ENCODE peak calls at places on chromosome 22, in six cellular contexts. F is HCT116, R is right lobe of liver, Q is transverse colon, C is H1, U is small intestine. O is an unnamed sample.

GRCh38 chr22:45911601-45912271 is 65.2 kb downstream of the WNT7B start:
- DNase-seq in R (no peak), C (no peak), Q (no peak), U (no peak), F (no peak), O (no peak)

GRCh38 chr22:21444701-21445436 is 22.3 kb upstream of the TMEM191C start:
- DNase-seq in C (peak), U (no peak), Q (no peak), R (peak), F (no peak), O (peak)

GRCh38 chr22:20843501-20843900 is 15.1 kb downstream of the PI4KA start:
- DNase-seq in C (no peak), Q (no peak), R (no peak), U (peak), F (no peak), O (no peak)

GRCh38 chr22:43878831-43879550 is 12.8 kb downstream of the PNPLA5 start:
- DNase-seq in F (no peak), Q (no peak), C (no peak), U (no peak), R (no peak), O (peak)

GRCh38 chr22:38243007-38243775 is 29.6 kb downstream of the TMEM184B start:
- DNase-seq in F (no peak), C (no peak), U (peak), R (no peak), Q (peak), O (no peak)

GRCh38 chr22:22070371-22070824 is 87.8 kb upstream of the TOP3B start:
- DNase-seq in U (no peak), R (no peak), Q (no peak), C (no peak), F (no peak), O (no peak)

GRCh38 chr22:37121887-37122591 is 12.5 kb upstream of the TMPRSS6 start:
- DNase-seq in U (peak), C (no peak), F (no peak), Q (peak), R (no peak), O (no peak)

GRCh38 chr22:38628444-38628843 is 27.7 kb downstream of the FAM227A start:
- DNase-seq in U (no peak), F (no peak), Q (no peak), R (no peak), C (no peak), O (no peak)

GRCh38 chr22:49437356-49437755 is 390.3 kb downstream of the BRD1 start:
- DNase-seq in R (no peak), Q (no peak), F (no peak), U (no peak), C (no peak), O (no peak)

GRCh38 chr22:33070600-33070999 is 12.4 kb upstream of the SYN3 start:
- DNase-seq in C (no peak), F (no peak), R (no peak), U (no peak), Q (no peak), O (no peak)

DNA sequence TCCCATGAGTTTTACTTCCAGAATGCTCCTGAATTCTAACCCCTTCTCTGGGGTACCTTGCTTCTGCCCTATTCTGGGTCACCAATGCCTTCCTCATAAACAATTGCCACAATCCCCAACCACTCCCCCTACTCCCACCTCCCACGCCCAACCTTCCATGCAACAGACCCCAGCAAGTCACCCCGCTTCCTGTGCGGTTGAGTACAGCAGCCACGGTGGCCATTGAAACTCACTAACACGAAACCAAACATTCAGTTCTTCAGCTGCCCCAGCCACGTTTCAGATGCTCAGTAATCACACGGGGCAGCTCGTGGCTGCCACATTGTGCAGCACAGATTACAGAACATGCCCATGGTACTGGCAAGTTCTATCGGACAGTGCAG is 3.7 kb upstream of the BCR start:
- DNase-seq in R (no peak), C (no peak), F (no peak), U (no peak), Q (no peak), O (no peak)
- H3K4me3 ChIP-seq in R (no peak), C (no peak), F (no peak), U (no peak), Q (no peak), O (no peak)

DNA sequence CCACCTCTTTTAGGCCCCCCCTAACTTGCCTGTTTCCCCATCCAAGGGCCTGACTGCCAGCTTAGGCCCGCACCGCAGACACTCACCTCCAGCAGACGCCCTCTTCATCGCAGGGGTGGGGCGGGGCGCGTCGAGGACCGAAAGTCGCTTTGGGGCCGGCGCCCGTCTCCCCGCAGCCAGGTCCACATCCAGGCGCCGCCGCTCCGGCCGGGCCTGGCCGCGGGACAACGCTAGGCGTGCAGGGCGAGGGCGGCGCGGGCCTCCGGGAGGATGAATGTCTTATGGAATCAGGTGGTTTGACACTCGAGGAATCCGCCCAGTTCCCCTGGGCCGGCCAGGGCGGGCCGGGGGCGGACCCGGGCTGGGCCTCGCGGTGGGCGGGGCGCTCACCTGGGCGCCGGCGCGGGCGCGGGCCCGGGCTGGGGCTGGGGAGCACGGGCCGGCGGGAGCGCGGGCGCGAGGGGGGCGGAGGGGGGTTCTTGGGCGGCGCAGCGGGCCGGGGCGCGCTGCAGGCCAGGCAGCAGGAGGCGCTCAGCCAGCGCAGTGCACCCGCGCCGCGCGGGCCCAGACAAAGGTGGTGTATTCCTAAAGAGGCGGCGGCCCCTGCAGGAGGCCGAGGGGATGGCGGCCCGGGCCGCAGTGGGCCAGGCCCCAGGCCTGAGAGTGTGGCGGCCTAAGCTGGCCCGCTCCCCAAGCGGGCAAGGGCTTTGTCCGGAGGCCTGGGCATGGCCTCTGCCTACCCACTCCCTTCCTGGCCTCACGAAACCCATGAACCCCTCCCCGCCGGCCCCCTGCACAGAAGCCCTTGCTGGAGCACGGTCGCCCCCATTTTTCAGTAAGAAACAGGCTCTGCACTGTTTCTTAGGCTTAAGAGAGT is 177.6 kb downstream of the IGLL1 start:
- DNase-seq in C (peak), U (peak), F (peak), R (peak), Q (peak), O (peak)
- H3K4me3 ChIP-seq in C (peak), U (no peak), F (peak), R (peak), Q (peak), O (no peak)

GRCh38 chr22:41474878-41475451 is 6.0 kb downstream of the ACO2 start:
- DNase-seq in U (no peak), F (no peak), R (no peak), C (no peak), Q (no peak), O (no peak)

GRCh38 chr22:41468381-41469217 is at the start of the genes ACO2 and PHF5A:
- DNase-seq in C (peak), Q (peak), F (peak), U (peak), R (peak), O (peak)

GRCh38 chr22:41471606-41472005 is 2.7 kb downstream of the ACO2 start:
- DNase-seq in C (no peak), U (peak), Q (no peak), R (no peak), F (no peak), O (no peak)

GRCh38 chr22:41469218-41469851 is 418 bp downstream of the ACO2 start:
- DNase-seq in R (no peak), C (no peak), Q (peak), U (peak), F (no peak), O (peak)
- H3K4me3 ChIP-seq in R (peak), C (peak), Q (peak), U (peak), F (peak), O (peak)

GRCh38 chr22:30305519-30305905 is 16.2 kb upstream of the CASTOR1 start:
- DNase-seq in C (no peak), F (no peak), Q (peak), R (no peak), U (peak), O (peak)

GRCh38 chr22:30301995-30302809 is 12.9 kb upstream of the CASTOR1 start:
- DNase-seq in F (no peak), U (peak), R (no peak), Q (peak), C (no peak), O (peak)

GRCh38 chr22:30304495-30305244 is 15.4 kb upstream of the CASTOR1 start:
- DNase-seq in U (no peak), F (no peak), R (no peak), C (no peak), Q (peak), O (no peak)

GRCh38 chr22:30305906-30306628 is 16.8 kb upstream of the CASTOR1 start:
- DNase-seq in U (peak), Q (no peak), F (no peak), C (no peak), R (no peak), O (no peak)

DNA sequence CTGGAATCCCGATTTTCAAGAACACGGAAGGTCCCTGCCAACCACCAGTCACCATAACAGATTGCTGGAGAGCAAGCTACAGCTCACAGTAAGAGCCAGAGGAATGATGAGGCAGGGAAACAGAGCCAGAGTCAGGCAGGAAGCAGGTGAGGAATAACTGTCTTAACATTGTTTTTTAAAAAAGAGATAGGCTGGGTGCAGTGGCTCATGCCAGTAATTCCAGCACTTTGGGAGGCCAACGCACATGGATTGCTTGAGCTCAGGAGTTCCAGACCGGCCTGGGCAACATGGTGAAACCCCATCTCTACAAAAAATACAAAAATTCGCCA is 13.5 kb upstream of the CASTOR1 start:
- DNase-seq in Q (no peak), C (no peak), R (no peak), U (no peak), F (no peak), O (no peak)
- H3K4me3 ChIP-seq in Q (no peak), C (no peak), R (no peak), U (no peak), F (no peak), O (no peak)

DNA sequence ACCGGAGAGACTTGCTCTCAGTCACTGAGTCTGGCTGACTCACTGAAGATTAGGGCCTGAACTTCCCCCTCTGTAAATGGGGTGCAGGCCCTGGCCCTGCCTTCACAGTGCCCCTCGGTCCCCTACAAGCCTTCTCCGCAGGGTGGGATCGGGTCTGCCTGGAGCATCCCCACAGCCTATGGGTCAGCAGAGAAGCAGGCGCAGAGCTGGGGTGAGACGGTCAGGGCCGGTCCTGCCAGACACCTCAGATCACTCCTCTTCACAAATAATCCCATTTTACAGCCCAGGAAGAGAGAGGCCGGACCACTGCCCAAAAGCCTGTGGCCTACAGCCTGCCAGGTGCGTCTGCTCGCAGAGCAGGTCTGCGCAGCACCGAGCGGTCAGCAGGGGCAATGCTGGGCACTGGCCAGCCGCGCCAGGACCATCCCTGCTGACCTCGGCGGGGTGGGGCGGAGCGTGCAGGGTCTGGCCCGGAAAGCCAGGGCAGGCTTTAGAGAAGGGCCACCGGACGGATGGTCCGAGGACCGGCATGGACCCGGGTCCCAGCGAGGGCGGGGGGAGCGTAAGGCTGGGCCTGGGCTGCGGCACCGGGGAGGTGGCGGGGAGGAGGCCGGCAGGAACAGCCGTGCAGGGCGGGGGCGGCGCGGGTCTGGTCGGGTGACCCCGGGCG is 518 bp upstream of the SEPTIN5 start:
- DNase-seq in C (peak), Q (no peak), F (no peak), R (no peak), U (no peak), O (no peak)
- H3K4me3 ChIP-seq in C (peak), Q (peak), F (no peak), R (no peak), U (no peak), O (peak)

GRCh38 chr22:34976474-34976873 is 89.5 kb upstream of the ISX start:
- DNase-seq in U (no peak), Q (no peak), C (no peak), F (no peak), R (no peak), O (no peak)

GRCh38 chr22:34973016-34973415 is 92.9 kb upstream of the ISX start:
- DNase-seq in R (no peak), F (no peak), C (no peak), Q (no peak), U (no peak), O (no peak)

GRCh38 chr22:34975721-34976120 is 90.2 kb upstream of the ISX start:
- DNase-seq in U (no peak), Q (no peak), R (no peak), C (no peak), F (no peak), O (no peak)

GRCh38 chr22:34973926-34974325 is 92.0 kb upstream of the ISX start:
- DNase-seq in Q (no peak), F (no peak), U (no peak), C (no peak), R (no peak), O (no peak)

DNA sequence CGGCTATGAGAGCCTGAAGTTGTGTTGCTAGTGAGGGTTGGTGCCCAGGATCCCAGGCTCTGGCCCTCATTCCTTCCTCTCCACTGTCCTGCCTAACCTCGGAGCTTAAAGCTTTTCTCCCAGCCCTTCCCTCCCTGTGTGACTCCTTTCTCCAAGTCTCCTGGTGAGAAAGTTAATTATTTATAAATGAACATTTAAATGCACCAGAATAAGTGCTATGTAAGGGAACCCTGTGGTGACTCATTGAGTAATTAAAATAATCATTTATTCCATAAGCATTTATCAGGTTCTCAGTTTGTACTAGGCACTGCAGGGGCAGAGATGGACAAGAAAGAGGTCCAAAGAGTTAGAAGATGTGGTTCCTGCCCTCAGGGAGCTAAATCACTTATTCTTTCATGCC is 89.1 kb upstream of the ISX start:
- DNase-seq in Q (no peak), U (peak), F (no peak), C (no peak), R (no peak), O (no peak)
- H3K4me3 ChIP-seq in Q (no peak), U (no peak), F (no peak), C (no peak), R (no peak), O (no peak)

DNA sequence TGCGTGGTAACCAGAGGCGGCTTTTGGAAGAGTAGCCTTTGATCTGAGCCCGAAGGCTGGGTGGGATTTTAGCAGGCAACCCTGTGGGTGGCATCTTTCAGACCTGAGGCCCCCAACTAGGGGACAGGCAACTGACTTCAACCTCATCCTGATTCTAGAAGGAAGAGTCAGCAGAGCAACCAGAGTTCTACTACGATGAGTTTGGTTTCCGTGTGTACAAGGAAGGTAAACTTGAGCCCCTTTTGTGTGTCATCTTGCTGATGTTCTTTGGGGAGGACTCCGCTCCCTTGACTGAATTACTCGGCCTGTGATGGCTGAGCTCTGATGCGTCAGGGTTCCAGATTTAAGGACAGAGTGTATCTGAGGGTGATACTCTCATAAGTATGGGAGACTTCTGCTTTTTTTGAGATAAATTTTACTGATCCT is 31.6 kb downstream of the SGSM3 start:
- DNase-seq in C (no peak), R (no peak), Q (no peak), F (no peak), U (no peak), O (no peak)
- H3K4me3 ChIP-seq in C (no peak), R (no peak), Q (no peak), F (no peak), U (no peak), O (no peak)

GRCh38 chr22:28977050-28977449 is 84.6 kb downstream of the C22orf31 start:
- DNase-seq in U (no peak), Q (no peak), R (no peak), C (no peak), F (no peak), O (no peak)
- H3K4me3 ChIP-seq in U (no peak), Q (no peak), R (no peak), C (no peak), F (peak), O (peak)

GRCh38 chr22:27062857-27063256 is 405.5 kb downstream of the MIAT start:
- DNase-seq in C (no peak), F (no peak), Q (no peak), R (no peak), U (no peak), O (no peak)

GRCh38 chr22:27063381-27063780 is 406.0 kb downstream of the MIAT start:
- DNase-seq in U (no peak), F (no peak), C (no peak), R (no peak), Q (no peak), O (no peak)

GRCh38 chr22:27068121-27068520 is 410.7 kb downstream of the MIAT start:
- DNase-seq in R (no peak), C (no peak), Q (no peak), F (no peak), U (no peak), O (no peak)

GRCh38 chr22:27063841-27064240 is 406.5 kb downstream of the MIAT start:
- DNase-seq in R (no peak), C (no peak), U (no peak), Q (no peak), F (no peak), O (no peak)

GRCh38 chr22:27065259-27065658 is 407.9 kb downstream of the MIAT start:
- DNase-seq in U (no peak), R (no peak), F (no peak), Q (no peak), C (no peak), O (no peak)
- H3K4me3 ChIP-seq in U (no peak), R (no peak), F (no peak), Q (no peak), C (no peak), O (no peak)